ENCODE peak calls at places on chromosomes 16 and 17, in four cellular contexts. E is smooth muscle cell of the brain vasculature; T is HEK293T; L is stimulated activated CD8-positive, alpha-beta memory T cell treated with anti-CD3 and anti-CD28 coated beads, Interleukin-4, amount 100 ng/mL, for 24 hours. S is an unnamed sample.

GRCh38 chr16:1983544-1984346 is at the start of gene GFER:
- DNase-seq in E (peak; percentile 68), T (peak; percentile 93), L (peak; percentile 65), S (peak; percentile 91)

GRCh38 chr17:50626037-50626574 is 8.6 kb upstream of the ABCC3 start:
- DNase-seq in E (peak; percentile 33), T (peak; percentile 89), L (peak; percentile 44), S (peak; percentile 45)

GRCh38 chr16:30367349-30368009 is 2.8 kb downstream of the TBC1D10B start:
- DNase-seq in E (no peak), T (no peak), L (no peak), S (no peak)

GRCh38 chr16:67283039-67283825 is 3.9 kb downstream of the PLEKHG4 start:
- DNase-seq in E (no peak), T (no peak), L (no peak), S (no peak)

GRCh38 chr16:22191966-22192260 is 14.2 kb upstream of the EEF2K start:
- DNase-seq in E (no peak), T (no peak), L (no peak), S (no peak)

GRCh38 chr16:84362410-84362809 is 5.9 kb upstream of the ATP2C2 start:
- DNase-seq in E (no peak), T (no peak), L (no peak), S (no peak)

GRCh38 chr17:50608700-50609375 is 25.8 kb upstream of the ABCC3 start:
- DNase-seq in E (no peak), T (no peak), L (no peak), S (no peak)

GRCh38 chr16:9123871-9124270 is 32.4 kb downstream of the HAPSTR1 start:
- DNase-seq in E (no peak), T (no peak), L (no peak), S (no peak)

GRCh38 chr17:38705803-38706624 is 941 bp downstream of the MLLT6 start:
- DNase-seq in E (no peak), T (no peak), L (peak; percentile 36), S (no peak)

S was measured in nucleus accumbens.